ENCODE peak calls at places on chromosome 4, in six cellular contexts. A is occipital lobe; I is IMR-90; N is activated T-helper 1 cell treated with anti-CD3 and anti-CD28 coated beads, Interleukin-12 subunit alpha, Interleukin-12 subunit beta, Interleukin-2, Interleukin-4 antibody, amounts not matched to agents 30 ng/mL and 10 ng/mL and 1 ng/mL, durations not matched to agents 14 hours and 24 hours and 36 hours; V is NCI-H345; Z is renal cortical epithelial cell. T is an unnamed sample.

GRCh38 chr4:143438710-143439109 is 74.8 kb upstream of the SMARCA5 start:
- DNase-seq in A (no peak), I (no peak), N (no peak), V (no peak), Z (no peak), T (no peak)

GRCh38 chr4:1535926-1536578 is 129.8 kb upstream of the NKX1-1 start:
- DNase-seq in A (no peak), I (no peak), N (no peak), V (no peak), Z (no peak), T (no peak)

GRCh38 chr4:72375050-72375736 is 193.8 kb downstream of the ADAMTS3 start:
- DNase-seq in A (no peak), I (peak), N (no peak), V (no peak), Z (peak), T (no peak)

GRCh38 chr4:31580843-31581242 is 860.7 kb downstream of the PCDH7 start:
- DNase-seq in A (no peak), I (no peak), N (no peak), V (no peak), Z (no peak), T (no peak)

GRCh38 chr4:129145222-129145730 is 49.3 kb downstream of the C4orf33 start:
- DNase-seq in A (no peak), I (no peak), N (no peak), V (no peak), Z (no peak), T (no peak)

GRCh38 chr4:90198086-90198847 is 71.1 kb downstream of the CCSER1 start:
- DNase-seq in A (no peak), I (no peak), N (no peak), V (no peak), Z (peak), T (no peak)

GRCh38 chr4:40564004-40564403 is 65.7 kb downstream of the RBM47 start:
- DNase-seq in A (no peak), I (no peak), N (no peak), V (no peak), Z (peak), T (no peak)

GRCh38 chr4:2472187-2472586 is 3.3 kb downstream of the RNF4 start:
- DNase-seq in A (no peak), I (peak), N (no peak), V (no peak), Z (no peak), T (no peak)

GRCh38 chr4:168167714-168168284 is 75.5 kb downstream of the ANXA10 start:
- DNase-seq in A (no peak), I (peak), N (no peak), V (no peak), Z (no peak), T (no peak)

GRCh38 chr4:4549534-4549933 is 7.7 kb upstream of the STX18 start:
- DNase-seq in A (no peak), I (no peak), N (no peak), V (no peak), Z (peak), T (no peak)

GRCh38 chr4:138953962-138954371 is 61.6 kb upstream of the NOCT start:
- DNase-seq in A (no peak), I (peak), N (no peak), V (no peak), Z (peak), T (no peak)

GRCh38 chr4:38818441-38818976 is 13.9 kb upstream of the TLR1 start:
- DNase-seq in A (no peak), I (no peak), N (no peak), V (no peak), Z (no peak), T (no peak)

GRCh38 chr4:10173754-10174749 is 57.5 kb upstream of the WDR1 start:
- DNase-seq in A (no peak), I (no peak), N (no peak), V (peak), Z (no peak), T (peak)

GRCh38 chr4:169621754-169622481 is 1.5 kb downstream of the CLCN3 start:
- DNase-seq in A (no peak), I (peak), N (no peak), V (no peak), Z (peak), T (no peak)

GRCh38 chr4:79176351-79176750 is 149.5 kb downstream of the NAA11 start:
- DNase-seq in A (no peak), I (no peak), N (no peak), V (no peak), Z (no peak), T (no peak)

GRCh38 chr4:102356562-102357202 is 11.4 kb upstream of the SLC39A8 start:
- DNase-seq in A (no peak), I (no peak), N (no peak), V (peak), Z (peak), T (no peak)

GRCh38 chr4:55866973-55867574 is 13.6 kb downstream of the EXOC1 start:
- DNase-seq in A (no peak), I (peak), N (no peak), V (peak), Z (peak), T (peak)

GRCh38 chr4:60485279-60485678 is 714.8 kb upstream of the ADGRL3 start:
- DNase-seq in A (no peak), I (peak), N (no peak), V (no peak), Z (no peak), T (no peak)

GRCh38 chr4:3397128-3397527 is 44.6 kb upstream of the HGFAC start:
- DNase-seq in A (no peak), I (no peak), N (no peak), V (no peak), Z (no peak), T (no peak)

GRCh38 chr4:100009490-100009889 is 59.4 kb upstream of the H2AZ1 start:
- DNase-seq in A (no peak), I (no peak), N (no peak), V (no peak), Z (peak), T (no peak)

T was measured in NCI-H1417.